ENCODE peak calls at places on chromosomes 4 and X, in four cellular contexts. G is foreskin fibroblast, L is cardiac muscle cell, Z is HFF-Myc. R is an unnamed sample.

GRCh38 chr4:89056292-89056952 is 563 bp downstream of the FAM13A start:
- DNase-seq in L (no peak), Z (no peak), G (no peak), R (no peak)

GRCh38 chr4:61805979-61806378 is 605.9 kb downstream of the ADGRL3 start:
- DNase-seq in G (no peak), Z (no peak), L (no peak), R (no peak)

GRCh38 chrX:22634081-22634480 is 361.4 kb downstream of the CBLL2 start:
- DNase-seq in Z (no peak), G (peak; percentile 26), L (no peak), R (no peak)

GRCh38 chr4:39931441-39931901 is 46.2 kb downstream of the PDS5A start:
- DNase-seq in G (no peak), Z (no peak), L (peak; percentile 39), R (no peak)

GRCh38 chr4:52037730-52038108 is 380 bp downstream of the SGCB start:
- DNase-seq in L (peak; percentile 75), G (no peak), Z (no peak), R (no peak)

GRCh38 chr4:169275180-169275579 is 4.4 kb upstream of the SH3RF1 start:
- DNase-seq in Z (no peak), G (no peak), L (no peak), R (no peak)

GRCh38 chrX:11899091-11899490 is 141.1 kb downstream of the MSL3 start:
- DNase-seq in L (no peak), Z (no peak), G (no peak), R (no peak)

GRCh38 chrX:122565952-122566351 is 618.1 kb upstream of the GRIA3 start:
- DNase-seq in G (peak; percentile 95), Z (peak; percentile 94), L (no peak), R (no peak)

GRCh38 chr4:38184404-38184803 is 224.2 kb downstream of the PTTG2 start:
- DNase-seq in L (no peak), Z (no peak), G (no peak), R (no peak)

GRCh38 chr4:153222162-153222789 is 18.0 kb downstream of the TRIM2 start:
- DNase-seq in G (peak; percentile 87), L (peak; percentile 76), Z (peak; percentile 63), R (no peak)

GRCh38 chr4:4299006-4299405 is 9.0 kb downstream of the ZBTB49 start:
- DNase-seq in G (no peak), L (no peak), Z (no peak), R (no peak)

GRCh38 chr4:40699648-40700047 is 50.1 kb upstream of the NSUN7 start:
- DNase-seq in L (no peak), Z (no peak), G (no peak), R (no peak)

GRCh38 chrX:153925739-153926593 is at the start of gene ARHGAP4:
- DNase-seq in G (no peak), L (no peak), Z (no peak), R (peak; percentile 28)

GRCh38 chr4:8763966-8764901 is 107.4 kb downstream of the HMX1 start:
- DNase-seq in L (no peak), Z (no peak), G (no peak), R (no peak)

GRCh38 chrX:150575415-150575814 is 7.0 kb downstream of the MTM1 start:
- DNase-seq in Z (no peak), L (no peak), G (peak; percentile 18), R (peak; percentile 42)

GRCh38 chr4:20432098-20432497 is 180.4 kb downstream of the SLIT2 start:
- DNase-seq in Z (no peak), G (no peak), L (no peak), R (no peak)

GRCh38 chrX:30690330-30690729 is 37.1 kb downstream of the GK start:
- DNase-seq in L (no peak), Z (no peak), G (peak; percentile 1), R (no peak)

GRCh38 chrX:21725916-21726315 is 32.0 kb downstream of the SMPX start:
- DNase-seq in Z (no peak), L (no peak), G (no peak), R (no peak)

GRCh38 chr4:109321232-109321631 is 18.8 kb upstream of the COL25A1 start:
- DNase-seq in L (no peak), Z (no peak), G (no peak), R (no peak)

GRCh38 chrX:17377795-17378194 is 2.8 kb downstream of the NHS start:
- DNase-seq in L (no peak), Z (no peak), G (no peak), R (no peak)

GRCh38 chr4:85681194-85681803 is 206.3 kb downstream of the ARHGAP24 start:
- DNase-seq in L (no peak), G (peak; percentile 87), Z (peak; percentile 86), R (no peak)

GRCh38 chr4:105389167-105389566 is 84.7 kb downstream of the PPA2 start:
- DNase-seq in G (no peak), L (no peak), Z (no peak), R (no peak)

GRCh38 chrX:14362731-14363130 is 166.6 kb upstream of the GLRA2 start:
- DNase-seq in Z (no peak), L (no peak), G (no peak), R (no peak)

GRCh38 chr4:112552668-112553067 is 36.7 kb upstream of the NEUROG2 start:
- DNase-seq in G (peak; percentile 86), L (no peak), Z (peak; percentile 26), R (no peak)

GRCh38 chr4:77443941-77444340 is 161.7 kb upstream of the CXCL13 start:
- DNase-seq in Z (no peak), G (no peak), L (no peak), R (no peak)

GRCh38 chr4:174646326-174646725 is 124.0 kb upstream of the HPGD start:
- DNase-seq in Z (no peak), L (no peak), G (no peak), R (no peak)

GRCh38 chrX:35890699-35891098 is 28.8 kb upstream of the CFAP47 start:
- DNase-seq in L (peak; percentile 80), Z (no peak), G (no peak), R (no peak)

GRCh38 chr4:182715548-182715947 is 201.6 kb downstream of the DCTD start:
- DNase-seq in L (no peak), Z (no peak), G (no peak), R (no peak)

GRCh38 chr4:14621731-14622459 is 380.4 kb upstream of the CPEB2 start:
- DNase-seq in G (no peak), Z (no peak), L (peak; percentile 83), R (no peak)

GRCh38 chr4:8307126-8307525 is 37.6 kb downstream of the HTRA3 start:
- DNase-seq in Z (no peak), L (no peak), G (no peak), R (no peak)